ENCODE peak calls at places on chromosome 4, in six cellular contexts. Z is HCT116, T is K562, K is A549, N is GM23338, L is GM12878. D is an unnamed sample.

GRCh38 chr4:27128431-27128830 is 267.8 kb downstream of the STIM2 start:
- DNase-seq in Z (no peak), T (no peak), K (no peak), N (no peak), L (no peak), D (no peak)

GRCh38 chr4:76779740-76780459 is 118.0 kb downstream of the SOWAHB start:
- DNase-seq in Z (no peak), T (no peak), K (no peak), N (no peak), L (no peak), D (no peak)

GRCh38 chr4:79367111-79367510 is 40.9 kb downstream of the GK2 start:
- DNase-seq in Z (no peak), T (no peak), K (no peak), N (no peak), L (no peak), D (no peak)

GRCh38 chr4:86653237-86653865 is 59.2 kb downstream of the PTPN13 start:
- DNase-seq in Z (peak), T (peak), K (peak), N (peak), L (no peak), D (no peak)

GRCh38 chr4:164648151-164648848 is 105.6 kb upstream of the SMIM31 start:
- DNase-seq in Z (peak), T (no peak), K (no peak), N (no peak), L (no peak), D (peak)

GRCh38 chr4:120718979-120719566 is 203.5 kb downstream of the PRDM5 start:
- DNase-seq in Z (peak), T (no peak), K (peak), N (peak), L (no peak), D (peak)

GRCh38 chr4:109989044-109989443 is 76.4 kb downstream of the EGF start:
- DNase-seq in Z (peak), T (no peak), K (peak), N (no peak), L (no peak), D (no peak)

GRCh38 chr4:69617083-69617694 is 22.3 kb downstream of the UGT2A2 start:
- DNase-seq in Z (peak), T (peak), K (peak), N (peak), L (no peak), D (no peak)

GRCh38 chr4:185222598-185222997 is 13.2 kb downstream of the SNX25 start:
- DNase-seq in Z (no peak), T (no peak), K (no peak), N (no peak), L (no peak), D (no peak)

GRCh38 chr4:95165926-95166524 is 382.7 kb downstream of the UNC5C start:
- DNase-seq in Z (peak), T (peak), K (peak), N (peak), L (peak), D (peak)

GRCh38 chr4:121150003-121150402 is 14.1 kb downstream of the TNIP3 start:
- DNase-seq in Z (no peak), T (no peak), K (no peak), N (no peak), L (no peak), D (no peak)

GRCh38 chr4:180086480-180087170 is 2156.6 kb upstream of the TENM3 start:
- DNase-seq in Z (no peak), T (no peak), K (no peak), N (no peak), L (no peak), D (no peak)

GRCh38 chr4:106245176-106245575 is 70.8 kb downstream of the TBCK start:
- DNase-seq in Z (no peak), T (no peak), K (no peak), N (no peak), L (no peak), D (no peak)

GRCh38 chr4:78057135-78057599 is at the start of gene FRAS1:
- DNase-seq in Z (no peak), T (no peak), K (peak), N (peak), L (no peak), D (no peak)

DNA sequence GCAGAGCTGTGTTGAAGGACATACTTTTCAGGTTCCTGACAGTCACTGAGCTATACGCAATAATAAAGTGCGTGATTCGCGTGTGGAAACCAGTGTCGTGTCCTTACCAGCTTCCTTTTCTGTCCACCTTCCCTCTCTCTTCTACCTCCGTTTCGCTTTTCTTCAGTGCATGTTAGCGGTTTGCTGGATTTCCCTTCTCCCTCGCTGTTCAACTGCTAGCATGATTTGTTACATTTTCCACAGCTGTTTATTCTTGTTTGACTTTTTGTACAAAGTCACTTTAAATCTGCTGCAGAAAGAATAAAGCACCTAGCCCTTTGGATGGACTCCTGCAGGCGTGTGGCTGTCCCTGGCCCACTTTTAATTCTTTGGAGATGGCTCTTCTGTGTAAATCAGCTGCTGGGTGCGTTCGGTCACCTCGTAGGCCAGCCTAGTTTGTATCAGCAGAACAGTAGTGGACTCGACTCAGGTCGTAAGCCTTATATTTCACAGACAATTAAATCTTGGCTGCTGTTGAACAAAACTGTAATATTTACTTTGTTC is 8.9 kb upstream of the HAND2 start:
- DNase-seq in Z (no peak), T (no peak), K (no peak), N (peak), L (no peak), D (no peak)
- TF ChIP-seq REST in Z (no peak), T (no peak), K (no peak), N (no peak), L (no peak), D (no peak)

GRCh38 chr4:182905038-182905437 is 12.1 kb downstream of the DCTD start:
- DNase-seq in Z (no peak), T (no peak), K (no peak), N (no peak), L (no peak), D (no peak)

GRCh38 chr4:182901337-182901736 is 15.8 kb downstream of the DCTD start:
- DNase-seq in Z (no peak), T (no peak), K (no peak), N (no peak), L (no peak), D (no peak)

GRCh38 chr4:182906786-182907185 is 10.4 kb downstream of the DCTD start:
- DNase-seq in Z (no peak), T (no peak), K (no peak), N (no peak), L (no peak), D (no peak)

GRCh38 chr4:182903013-182903412 is 14.2 kb downstream of the DCTD start:
- DNase-seq in Z (no peak), T (no peak), K (no peak), N (no peak), L (no peak), D (no peak)

GRCh38 chr4:182904271-182904761 is 12.9 kb downstream of the DCTD start:
- DNase-seq in Z (no peak), T (no peak), K (no peak), N (peak), L (no peak), D (no peak)
- TF ChIP-seq REST in Z (no peak), T (no peak), K (no peak), N (no peak), L (no peak), D (no peak)

GRCh38 chr4:176053785-176054184 is 11.9 kb upstream of the WDR17 start:
- DNase-seq in Z (no peak), T (no peak), K (no peak), N (no peak), L (no peak), D (no peak)

GRCh38 chr4:176044589-176044951 is 21.1 kb upstream of the WDR17 start:
- DNase-seq in Z (no peak), T (no peak), K (no peak), N (no peak), L (no peak), D (no peak)

GRCh38 chr4:176052744-176053143 is 12.9 kb upstream of the WDR17 start:
- DNase-seq in Z (no peak), T (no peak), K (no peak), N (no peak), L (peak), D (no peak)

GRCh38 chr4:176043838-176044588 is 21.6 kb upstream of the WDR17 start:
- DNase-seq in Z (no peak), T (no peak), K (no peak), N (no peak), L (no peak), D (no peak)

DNA sequence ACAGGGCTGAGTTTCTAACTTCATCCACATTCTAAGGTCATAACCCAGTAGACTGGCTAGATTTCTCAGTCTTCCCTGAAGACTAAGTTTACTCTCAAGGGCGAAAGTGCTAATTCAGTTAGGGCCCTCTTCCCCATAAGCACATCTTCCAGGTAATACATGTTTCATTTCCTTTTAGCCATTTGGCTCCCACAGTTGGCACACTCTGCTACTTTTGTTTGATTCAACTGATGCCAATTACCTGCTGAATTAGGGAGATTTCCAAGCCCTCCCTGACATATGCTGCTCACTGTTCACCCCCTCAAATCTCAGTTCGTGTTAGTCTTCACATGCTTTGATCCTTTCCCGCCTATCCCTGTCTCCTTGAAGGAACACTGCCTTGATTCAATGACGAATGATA is 17.0 kb upstream of the WDR17 start:
- DNase-seq in Z (no peak), T (no peak), K (no peak), N (no peak), L (no peak), D (no peak)
- TF ChIP-seq REST in Z (no peak), T (no peak), K (no peak), N (no peak), L (no peak), D (no peak)

GRCh38 chr4:32226201-32226600 is 1506.0 kb downstream of the PCDH7 start:
- DNase-seq in Z (peak), T (no peak), K (no peak), N (no peak), L (no peak), D (no peak)
- TF ChIP-seq REST in Z (no peak), T (no peak), K (no peak), N (no peak), L (no peak), D (no peak)

DNA sequence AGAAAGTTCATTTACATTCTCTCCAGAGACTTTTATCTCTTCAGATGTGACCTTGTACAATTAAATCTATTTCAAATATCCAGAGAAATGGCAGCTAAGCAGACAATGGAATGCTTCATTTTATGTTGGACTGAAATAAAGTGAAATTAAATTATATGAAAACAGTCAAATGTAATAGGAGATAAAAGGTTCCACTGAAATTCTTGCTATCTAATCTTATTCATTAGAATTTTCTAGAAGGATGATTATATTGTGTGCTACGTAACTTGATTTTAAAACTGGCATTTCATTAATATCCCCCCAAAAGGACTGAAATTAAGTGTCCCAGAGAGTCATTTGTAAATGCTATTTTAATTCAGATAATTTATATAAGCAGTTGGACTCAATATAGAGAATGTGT is 646.9 kb upstream of the GALNT7 start:
- DNase-seq in Z (no peak), T (no peak), K (no peak), N (no peak), L (no peak), D (no peak)
- TF ChIP-seq REST in Z (no peak), T (no peak), K (no peak), N (no peak), L (no peak), D (no peak)